ENCODE peak calls at places on chromosomes 11 and 22, in four cellular contexts. K, N, D and L are unnamed samples.

GRCh38 chr11:72333657-72334056 is 89.7 kb upstream of the PHOX2A start:
- DNase-seq in K (peak), D (no peak), N (no peak), L (peak)

GRCh38 chr11:955154-956049 is 29.7 kb downstream of the AP2A2 start:
- DNase-seq in D (no peak), K (no peak), N (no peak), L (no peak)

GRCh38 chr11:35322321-35322979 is 96.9 kb downstream of the SLC1A2 start:
- DNase-seq in K (no peak), N (no peak), D (no peak), L (no peak)

GRCh38 chr22:49972163-49973017 is 11.8 kb downstream of the PIM3 start:
- DNase-seq in D (peak), N (peak), K (no peak), L (peak)

GRCh38 chr11:32437406-32438345 is 2.3 kb upstream of the WT1 start:
- DNase-seq in D (no peak), K (no peak), N (no peak), L (peak)

GRCh38 chr11:37264783-37265182 is 666.7 kb upstream of the RAG2 start:
- DNase-seq in N (peak), D (no peak), K (no peak), L (no peak)

GRCh38 chr22:23076896-23077572 is 6.7 kb downstream of the GNAZ start:
- DNase-seq in K (no peak), D (no peak), N (no peak), L (no peak)

GRCh38 chr22:44616882-44617655 is 84.9 kb upstream of the PRR5 start:
- DNase-seq in D (no peak), K (no peak), N (peak), L (no peak)

GRCh38 chr11:118398797-118399564 is 2.4 kb upstream of the ATP5MG start:
- DNase-seq in D (no peak), N (no peak), K (no peak), L (no peak)

GRCh38 chr11:85628771-85629341 is 463 bp downstream of the TMEM126B start:
- DNase-seq in D (no peak), K (peak), N (no peak), L (no peak)

GRCh38 chr11:61679301-61679700 is 890 bp upstream of the DAGLA start:
- DNase-seq in D (no peak), N (no peak), K (no peak), L (no peak)

GRCh38 chr11:45778341-45778740 is 26.6 kb upstream of the SLC35C1 start:
- DNase-seq in N (no peak), D (peak), K (no peak), L (no peak)

GRCh38 chr22:36775589-36775965 is 342 bp downstream of the IFT27 start:
- DNase-seq in N (no peak), D (peak), K (peak), L (peak)

GRCh38 chr22:37464181-37464580 is 22.0 kb downstream of the MFNG start:
- DNase-seq in N (no peak), D (no peak), K (no peak), L (no peak)

GRCh38 chr11:74001822-74002286 is 7.0 kb downstream of the UCP3 start:
- DNase-seq in K (no peak), D (no peak), N (no peak), L (no peak)

GRCh38 chr11:121894581-121894980 is 221.4 kb downstream of the BLID start:
- DNase-seq in K (no peak), N (no peak), D (no peak), L (no peak)

GRCh38 chr22:36183446-36183845 is 18.2 kb downstream of the APOL4 start:
- DNase-seq in D (no peak), K (no peak), N (no peak), L (no peak)

GRCh38 chr11:47329431-47329993 is 23.0 kb downstream of the MYBPC3 start:
- DNase-seq in D (no peak), K (no peak), N (peak), L (peak)

GRCh38 chr11:12404461-12404860 is 27.1 kb downstream of the PARVA start:
- DNase-seq in K (no peak), N (peak), D (no peak), L (no peak)

GRCh38 chr11:128525411-128526243 is 61.7 kb downstream of the ETS1 start:
- DNase-seq in N (no peak), D (no peak), K (peak), L (no peak)

GRCh38 chr11:126357055-126357962 is 1.8 kb downstream of the ST3GAL4 start:
- DNase-seq in N (no peak), D (no peak), K (no peak), L (no peak)

GRCh38 chr11:57269580-57270021 is 32.6 kb upstream of the APLNR start:
- DNase-seq in D (no peak), K (no peak), N (no peak), L (no peak)

GRCh38 chr22:41563051-41563711 is 2.4 kb downstream of the CSDC2 start:
- DNase-seq in K (peak), N (no peak), D (no peak), L (peak)

GRCh38 chr11:3215346-3216026 is 3.1 kb downstream of the MRGPRG start:
- DNase-seq in N (no peak), K (no peak), D (no peak), L (no peak)

GRCh38 chr11:61332266-61332822 is 561 bp downstream of the DDB1 start:
- DNase-seq in K (peak), D (no peak), N (no peak), L (no peak)

GRCh38 chr11:359181-359714 is 10.1 kb upstream of the B4GALNT4 start:
- DNase-seq in N (no peak), K (no peak), D (no peak), L (no peak)

GRCh38 chr11:66100272-66101037 is 30.4 kb downstream of the PACS1 start:
- DNase-seq in D (peak), K (peak), N (peak), L (no peak)

GRCh38 chr11:8686325-8686724 is 3.7 kb downstream of the RPL27A start:
- DNase-seq in D (no peak), N (no peak), K (no peak), L (no peak)

GRCh38 chr11:30729187-30729713 is 143.1 kb upstream of the MPPED2 start:
- DNase-seq in K (no peak), D (no peak), N (no peak), L (no peak)

GRCh38 chr11:46369458-46370152 is 11.9 kb upstream of the MDK start:
- DNase-seq in K (peak), N (no peak), D (peak), L (peak)

GRCh38 chr11:99015634-99016454 is 4.9 kb upstream of the CNTN5 start:
- DNase-seq in N (no peak), D (no peak), K (peak), L (no peak)

GRCh38 chr11:65872555-65873279 is at the start of gene EFEMP2:
- DNase-seq in N (peak), K (no peak), D (no peak), L (no peak)

GRCh38 chr11:47577460-47578041 is 1.2 kb downstream of the KBTBD4 start:
- DNase-seq in D (no peak), N (no peak), K (no peak), L (no peak)

GRCh38 chr22:33470456-33470855 is 412.3 kb upstream of the SYN3 start:
- DNase-seq in K (no peak), D (no peak), N (no peak), L (no peak)

GRCh38 chr11:13667795-13668101 is 720 bp upstream of the FAR1 start:
- DNase-seq in D (no peak), K (no peak), N (no peak), L (no peak)

GRCh38 chr11:16925495-16926065 is 88.6 kb downstream of the PLEKHA7 start:
- DNase-seq in D (no peak), K (no peak), N (peak), L (peak)

GRCh38 chr11:10885703-10886363 is 28.0 kb upstream of the ZBED5 start:
- DNase-seq in D (no peak), N (peak), K (peak), L (no peak)

GRCh38 chr11:16297332-16297731 is 59.0 kb downstream of the SOX6 start:
- DNase-seq in D (no peak), K (no peak), N (no peak), L (no peak)

GRCh38 chr11:61022311-61023085 is 51.0 kb downstream of the CD6 start:
- DNase-seq in D (no peak), K (no peak), N (no peak), L (no peak)

GRCh38 chr11:17528181-17528691 is 16.0 kb downstream of the USH1C start:
- DNase-seq in N (peak), K (peak), D (peak), L (peak)

DNA sequence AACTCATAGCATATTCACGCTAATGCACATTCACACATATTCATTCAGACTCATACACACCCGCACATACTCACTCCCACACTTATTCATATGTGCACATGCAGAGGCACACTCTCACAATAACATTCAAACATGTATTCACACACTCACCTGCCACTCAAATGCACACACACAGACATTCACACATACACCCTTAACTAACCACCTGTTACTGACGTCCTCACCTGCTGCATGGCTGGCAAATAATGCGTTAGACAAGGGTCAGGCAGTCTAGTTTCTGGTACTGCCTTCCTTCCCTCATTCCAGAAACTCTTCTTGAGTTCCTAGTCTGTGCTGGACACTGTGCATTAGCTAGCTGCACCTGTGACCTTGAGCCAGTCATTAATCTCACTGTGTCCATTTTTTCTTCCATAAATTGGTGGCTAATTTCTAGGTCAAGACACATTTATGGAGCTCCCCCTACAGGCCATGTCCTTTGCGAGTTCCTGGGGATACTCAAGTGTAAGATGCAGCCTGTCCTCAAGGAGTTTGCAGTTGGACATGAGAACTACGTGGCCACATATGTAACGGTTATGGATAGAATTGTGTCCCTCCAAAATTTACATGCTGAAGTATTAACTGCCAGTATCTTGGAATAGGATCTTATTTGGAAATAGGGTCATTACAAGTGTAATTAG is 34.5 kb upstream of the SEZ6L start:
- DNase-seq in K (no peak), D (no peak), N (no peak), L (no peak)
- TF ChIP-seq CTCF in K (no peak), D (no peak), N (no peak), L (peak)

GRCh38 chr11:114027941-114028340 is 31.6 kb upstream of the ZBTB16 start:
- DNase-seq in K (no peak), N (no peak), D (no peak), L (no peak)
- TF ChIP-seq CTCF in K (no peak), N (peak), D (no peak), L (no peak)

DNA sequence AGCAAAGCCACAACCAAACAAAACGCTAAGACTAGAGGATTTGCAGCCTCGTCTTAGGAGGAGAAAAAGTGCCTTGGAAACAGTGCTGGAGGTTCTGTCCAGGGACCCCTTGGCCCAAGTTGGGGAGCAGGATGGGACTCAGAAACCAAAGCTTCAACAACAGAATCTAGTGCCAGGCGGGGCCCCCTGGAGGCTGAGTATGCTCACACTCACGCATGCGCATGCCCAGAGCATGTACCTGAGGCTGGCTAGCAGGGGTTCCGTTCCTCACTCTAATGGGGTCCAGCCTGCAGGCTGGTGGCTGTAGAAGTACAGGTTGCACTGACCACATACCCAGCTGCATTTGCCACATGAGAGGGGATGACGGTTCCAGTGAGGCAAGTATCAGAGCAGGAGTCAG is 568.6 kb upstream of the CADM1 start:
- DNase-seq in N (no peak), D (no peak), K (no peak), L (peak)
- TF ChIP-seq CTCF in N (no peak), D (no peak), K (no peak), L (peak)

GRCh38 chr11:107921997-107922396 is 6.3 kb upstream of the RAB39A start:
- DNase-seq in N (no peak), D (no peak), K (no peak), L (no peak)

GRCh38 chr11:107915229-107915628 is 13.0 kb upstream of the RAB39A start:
- DNase-seq in D (no peak), N (no peak), K (no peak), L (no peak)

GRCh38 chr11:107916671-107917241 is 11.5 kb upstream of the RAB39A start:
- DNase-seq in K (peak), D (peak), N (no peak), L (peak)
- TF ChIP-seq CTCF in K (peak), D (no peak), N (no peak), L (peak)

DNA sequence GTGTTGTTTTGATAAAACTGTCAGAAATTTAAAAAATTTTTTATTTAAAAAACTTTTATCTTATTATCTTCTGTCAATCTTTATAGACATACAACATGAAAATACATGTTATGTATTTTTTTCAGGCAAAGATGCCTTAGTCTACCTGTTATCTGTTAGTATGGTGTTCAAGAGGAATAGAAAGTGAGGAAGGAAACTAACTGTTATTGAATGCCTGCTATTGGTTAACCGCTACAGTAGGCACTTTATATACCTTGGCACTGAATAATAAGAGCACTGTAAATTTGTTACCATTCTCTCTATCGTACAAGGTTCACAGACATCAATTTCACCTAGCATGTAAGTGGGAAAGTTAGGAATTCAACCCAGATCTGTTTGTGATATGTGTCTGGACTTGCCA is 272.1 kb upstream of the CCDC90B start:
- DNase-seq in K (no peak), D (no peak), N (no peak), L (no peak)
- TF ChIP-seq CTCF in K (no peak), D (no peak), N (no peak), L (no peak)

GRCh38 chr11:91513734-91514133 is 710.9 kb upstream of the FAT3 start:
- DNase-seq in N (no peak), D (no peak), K (no peak), L (no peak)
- TF ChIP-seq CTCF in N (no peak), D (no peak), K (no peak), L (no peak)

GRCh38 chr11:105035262-105035620 is 297 bp upstream of the CASP1 start:
- DNase-seq in K (no peak), D (no peak), N (no peak), L (no peak)
- TF ChIP-seq CTCF in K (no peak), D (no peak), N (no peak), L (no peak)

DNA sequence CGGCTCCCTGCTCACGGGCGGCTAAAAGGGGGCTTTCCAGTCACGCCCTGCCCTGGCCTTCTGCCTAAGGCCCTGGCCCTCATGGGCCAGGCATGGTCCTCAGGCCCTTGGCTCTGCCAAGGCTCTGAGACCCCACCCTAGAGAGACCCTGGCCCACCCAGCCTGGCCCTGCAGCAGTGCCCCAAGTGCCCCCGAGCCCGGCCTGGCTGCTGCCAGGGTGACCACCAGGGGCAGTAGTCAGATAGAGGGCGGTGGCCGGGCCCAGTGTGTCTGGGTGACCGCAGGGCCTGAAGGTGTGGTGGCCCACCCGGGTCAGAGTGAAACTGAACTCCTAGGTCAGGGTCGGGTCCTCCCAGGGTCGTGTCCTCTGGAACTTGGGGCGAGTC is 29.4 kb upstream of the CCDC188 start:
- DNase-seq in N (no peak), K (no peak), D (no peak), L (peak)
- TF ChIP-seq CTCF in N (peak), K (peak), D (no peak), L (peak)